ENCODE peak calls at places on chromosome 3, in four cellular contexts. T, Y, L and R are unnamed samples.
A peak's percentile ranks its signal among the peaks of the same experiment; 100 is the strongest.

GRCh38 chr3:146953523-146954125 is 348.5 kb upstream of the PLSCR5 start:
- DNase-seq in L (peak; percentile 57), T (no peak), Y (no peak), R (no peak)

GRCh38 chr3:82100378-82100777 is 338.9 kb upstream of the GBE1 start:
- DNase-seq in T (no peak), L (peak; percentile 55), Y (peak; percentile 61), R (peak; percentile 82)

GRCh38 chr3:185308126-185308754 is 54.4 kb upstream of the EHHADH start:
- DNase-seq in T (peak; percentile 68), L (peak; percentile 79), Y (no peak), R (no peak)

GRCh38 chr3:131033480-131034080 is 6.9 kb downstream of the NEK11 start:
- DNase-seq in L (peak; percentile 35), Y (no peak), T (peak; percentile 75), R (no peak)

GRCh38 chr3:169232863-169233262 is 430.6 kb downstream of the MECOM start:
- DNase-seq in Y (no peak), T (peak; percentile 92), L (no peak), R (peak; percentile 78)

GRCh38 chr3:23219117-23219516 is 16.0 kb downstream of the UBE2E2 start:
- DNase-seq in Y (no peak), L (no peak), T (no peak), R (no peak)

GRCh38 chr3:120438971-120439370 is 11.8 kb downstream of the FSTL1 start:
- DNase-seq in T (peak; percentile 95), Y (peak; percentile 53), L (peak; percentile 20), R (peak; percentile 95)

GRCh38 chr3:32435911-32436815 is 44.5 kb downstream of the CMTM7 start:
- DNase-seq in T (no peak), Y (no peak), L (no peak), R (no peak)

GRCh38 chr3:133535971-133536634 is 37.4 kb upstream of the CDV3 start:
- DNase-seq in T (peak; percentile 82), Y (peak; percentile 68), L (no peak), R (peak; percentile 69)

GRCh38 chr3:119743921-119744320 is 38.0 kb upstream of the NR1I2 start:
- DNase-seq in L (no peak), Y (no peak), T (no peak), R (no peak)

GRCh38 chr3:154181127-154181691 is 60.0 kb downstream of the ARHGEF26 start:
- DNase-seq in L (peak; percentile 23), Y (no peak), T (no peak), R (no peak)

GRCh38 chr3:158094235-158094916 is 11.8 kb downstream of the SHOX2 start:
- DNase-seq in Y (no peak), T (no peak), L (peak; percentile 84), R (no peak)

GRCh38 chr3:160185711-160186110 is 39.5 kb upstream of the C3orf80 start:
- DNase-seq in Y (no peak), L (no peak), T (no peak), R (no peak)

GRCh38 chr3:49476563-49476962 is 6.5 kb downstream of the DAG1 start:
- DNase-seq in T (peak; percentile 47), L (no peak), Y (no peak), R (no peak)

GRCh38 chr3:29552036-29552435 is 271.2 kb downstream of the RBMS3 start:
- DNase-seq in Y (no peak), T (peak; percentile 36), L (no peak), R (no peak)

GRCh38 chr3:128338536-128339400 is 127.9 kb downstream of the DNAJB8 start:
- DNase-seq in T (no peak), Y (no peak), L (no peak), R (no peak)

GRCh38 chr3:149662240-149662887 is 4.5 kb upstream of the WWTR1 start:
- DNase-seq in L (no peak), Y (no peak), T (no peak), R (no peak)

GRCh38 chr3:66722675-66723074 is 221.9 kb upstream of the LRIG1 start:
- DNase-seq in L (no peak), Y (peak; percentile 35), T (peak; percentile 91), R (no peak)

GRCh38 chr3:168312991-168313390 is 217.3 kb upstream of the GOLIM4 start:
- DNase-seq in L (no peak), T (no peak), Y (no peak), R (no peak)

GRCh38 chr3:116020495-116020894 is 397.2 kb downstream of the GAP43 start:
- DNase-seq in Y (no peak), T (no peak), L (no peak), R (peak; percentile 92)

GRCh38 chr3:132974086-132974485 is 64.1 kb upstream of the TMEM108 start:
- DNase-seq in T (no peak), L (no peak), Y (no peak), R (peak; percentile 7)

GRCh38 chr3:168025076-168025475 is 70.6 kb downstream of the GOLIM4 start:
- DNase-seq in Y (no peak), T (peak; percentile 14), L (no peak), R (no peak)

GRCh38 chr3:32403663-32404062 is 12.0 kb downstream of the CMTM7 start:
- DNase-seq in T (no peak), L (no peak), Y (no peak), R (no peak)

GRCh38 chr3:47976135-47976758 is 40.0 kb downstream of the MAP4 start:
- DNase-seq in T (no peak), Y (no peak), L (no peak), R (no peak)

DNA sequence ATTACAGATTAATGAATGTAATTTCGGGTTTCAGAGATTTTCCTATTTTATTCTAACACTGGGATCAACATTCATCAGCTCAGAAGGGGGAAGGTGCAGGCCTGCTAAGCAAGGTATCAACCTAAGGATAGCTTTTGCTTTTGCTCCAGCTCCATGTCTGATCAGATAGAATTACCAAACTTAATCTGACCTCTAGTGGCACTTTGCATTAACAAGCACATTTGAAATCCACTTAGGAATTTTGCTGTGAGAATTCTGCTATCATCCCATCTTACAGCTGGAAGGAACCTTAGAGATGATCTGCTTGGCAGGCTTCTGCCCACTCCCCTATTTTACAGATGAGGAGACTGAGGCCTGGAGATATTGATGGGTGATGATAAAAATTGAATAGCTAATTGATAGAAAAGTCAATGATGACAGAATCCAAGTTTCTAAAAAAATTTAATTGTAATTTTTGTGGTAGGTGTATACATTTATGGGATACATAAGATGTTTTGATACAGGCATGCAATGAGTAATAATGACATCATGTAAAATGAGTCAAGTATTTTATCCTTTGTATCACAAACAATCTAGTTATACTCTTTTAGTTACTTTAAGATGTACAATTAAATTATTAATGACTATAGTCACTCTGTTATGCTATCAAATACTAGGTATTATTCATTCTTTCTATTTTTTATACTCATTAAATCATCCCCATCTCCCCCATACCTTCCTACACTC is 209.2 kb upstream of the ZPLD1 start:
- DNase-seq in T (peak; percentile 71), Y (peak; percentile 69), L (peak; percentile 60), R (no peak)
- H3K4me3 ChIP-seq in T (no peak overlapping the region), Y (no peak overlapping the region), L (no peak overlapping the region), R (no peak overlapping the region)

GRCh38 chr3:43689166-43689565 is 1.6 kb upstream of the ABHD5 start:
- DNase-seq in L (no peak), T (no peak), Y (no peak), R (no peak)

GRCh38 chr3:43689766-43690399 is 855 bp upstream of the ABHD5 start:
- DNase-seq in L (no peak), T (no peak), Y (no peak), R (no peak)

GRCh38 chr3:43692085-43692484 is 1.3 kb downstream of the ABHD5 start:
- DNase-seq in T (no peak), L (no peak), Y (no peak), R (no peak)

GRCh38 chr3:43691120-43692002 is 623 bp downstream of the ABHD5 start:
- DNase-seq in T (peak; percentile 40), L (peak; percentile 80), Y (no peak), R (no peak)

GRCh38 chr3:43690400-43691119 is at the start of gene ABHD5:
- DNase-seq in L (peak; percentile 99), T (peak; percentile 97), Y (peak; percentile 83), R (peak; percentile 86)
- TF ChIP-seq CTCF in L (peak; percentile 28), T (peak; percentile 17), Y (peak; percentile 27), R (peak; percentile 46)

GRCh38 chr3:107325446-107325845 is 51.8 kb upstream of the CCDC54 start:
- DNase-seq in T (no peak), Y (no peak), L (no peak), R (no peak)

GRCh38 chr3:107328074-107328473 is 49.2 kb upstream of the CCDC54 start:
- DNase-seq in Y (no peak), L (no peak), T (no peak), R (no peak)

GRCh38 chr3:107323723-107324122 is 53.5 kb upstream of the CCDC54 start:
- DNase-seq in Y (no peak), T (no peak), L (no peak), R (no peak)

GRCh38 chr3:107329088-107329487 is 48.2 kb upstream of the CCDC54 start:
- DNase-seq in L (no peak), Y (no peak), T (no peak), R (no peak)
- H3K4me3 ChIP-seq in L (no peak overlapping the region), Y (no peak overlapping the region), T (no peak overlapping the region), R (no peak overlapping the region)

DNA sequence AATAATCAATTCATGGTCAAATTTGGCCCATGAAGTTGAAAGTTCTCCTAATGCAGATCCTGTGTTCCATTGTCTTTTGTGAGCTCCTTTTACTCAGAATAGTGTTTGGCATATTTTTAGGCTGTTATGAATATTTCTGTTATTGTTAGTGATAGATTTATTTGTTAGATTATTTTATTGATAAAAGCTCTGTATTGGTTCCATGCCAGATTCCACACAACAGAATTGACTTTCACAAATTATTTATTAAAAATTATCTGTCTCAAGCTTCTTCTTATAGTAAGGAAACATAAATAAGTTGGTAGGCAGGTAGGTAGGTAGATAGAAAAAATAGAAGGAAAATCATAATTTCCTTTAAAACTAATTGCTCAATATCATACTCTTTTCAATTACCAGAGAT is 557.4 kb downstream of the CADM2 start:
- DNase-seq in Y (no peak), T (no peak), L (no peak), R (no peak)
- TF ChIP-seq CTCF in Y (no peak), T (no peak), L (no peak), R (no peak)

GRCh38 chr3:43528498-43529099 is 93.2 kb downstream of the ANO10 start:
- DNase-seq in Y (no peak), L (no peak), T (no peak), R (no peak)
- H3K4me3 ChIP-seq in Y (no peak overlapping the region), L (no peak overlapping the region), T (no peak overlapping the region), R (no peak overlapping the region)

GRCh38 chr3:38653685-38654537 is 4.4 kb upstream of the SCN5A start:
- DNase-seq in T (no peak), L (no peak), Y (no peak), R (no peak)

GRCh38 chr3:38658886-38659285 is 9.4 kb upstream of the SCN5A start:
- DNase-seq in T (no peak), L (peak; percentile 51), Y (no peak), R (no peak)

GRCh38 chr3:38652934-38653333 is 3.4 kb upstream of the SCN5A start:
- DNase-seq in T (no peak), L (no peak), Y (no peak), R (no peak)

GRCh38 chr3:38657369-38657768 is 7.9 kb upstream of the SCN5A start:
- DNase-seq in L (no peak), T (no peak), Y (no peak), R (no peak)

GRCh38 chr3:38655708-38656300 is 6.3 kb upstream of the SCN5A start:
- DNase-seq in Y (peak; percentile 19), L (peak; percentile 85), T (peak; percentile 39), R (no peak)
- TF ChIP-seq CTCF in Y (peak; percentile 51), L (peak; percentile 72), T (peak; percentile 34), R (peak; percentile 68)

GRCh38 chr3:124800511-124801374 is 70.5 kb downstream of the UMPS start:
- DNase-seq in T (peak; percentile 76), Y (no peak), L (no peak), R (no peak)
- H3K4me3 ChIP-seq in T (no peak overlapping the region), Y (no peak overlapping the region), L (no peak overlapping the region), R (no peak overlapping the region)